ENCODE peak calls at places on chromosomes 12 and 14, in five cellular contexts. One of them, this sample, is unnamed.
A peak's percentile ranks its signal among the peaks of the same experiment; 100 is the strongest.

GRCh38 chr12:31369712-31370521 is 44.0 kb upstream of the SINHCAF start:
- ATAC-seq in memory B cell: no peak
- ATAC-seq in activated T-cell treated with anti-CD3 and anti-CD28 coated beads, Interleukin-2, amount 50 U/mL, for 4 hours: no peak
- ATAC-seq in stimulated activated naive B cell treated with anti-CD40 and anti-IgM and Interleukin-4, amounts not matched to agents 10 μg/mL and 1 μg/mL and 100 μg/mL, for 72 hours: no peak
- ATAC-seq in CD4-positive, alpha-beta T cell: no peak
- ATAC-seq in this sample: no peak

GRCh38 chr14:52536269-52536668 is 16.0 kb downstream of the TXNDC16 start:
- ATAC-seq in CD4-positive, alpha-beta T cell: no peak
- ATAC-seq in memory B cell: no peak
- ATAC-seq in stimulated activated naive B cell treated with anti-CD40 and anti-IgM and Interleukin-4, amounts not matched to agents 10 μg/mL and 1 μg/mL and 100 μg/mL, for 72 hours: no peak
- ATAC-seq in activated T-cell treated with anti-CD3 and anti-CD28 coated beads, Interleukin-2, amount 50 U/mL, for 4 hours: no peak
- ATAC-seq in this sample: no peak

GRCh38 chr12:46390881-46391280 is 18.3 kb upstream of the SLC38A2 start:
- ATAC-seq in CD4-positive, alpha-beta T cell: no peak
- ATAC-seq in stimulated activated naive B cell treated with anti-CD40 and anti-IgM and Interleukin-4, amounts not matched to agents 10 μg/mL and 1 μg/mL and 100 μg/mL, for 72 hours: no peak
- ATAC-seq in memory B cell: no peak
- ATAC-seq in activated T-cell treated with anti-CD3 and anti-CD28 coated beads, Interleukin-2, amount 50 U/mL, for 4 hours: no peak
- ATAC-seq in this sample: no peak

GRCh38 chr14:73324536-73324932 is 87.2 kb downstream of the PAPLN start:
- ATAC-seq in stimulated activated naive B cell treated with anti-CD40 and anti-IgM and Interleukin-4, amounts not matched to agents 10 μg/mL and 1 μg/mL and 100 μg/mL, for 72 hours: no peak
- ATAC-seq in activated T-cell treated with anti-CD3 and anti-CD28 coated beads, Interleukin-2, amount 50 U/mL, for 4 hours: no peak
- ATAC-seq in memory B cell: no peak
- ATAC-seq in CD4-positive, alpha-beta T cell: no peak
- ATAC-seq in this sample: no peak

GRCh38 chr12:106601031-106601430 is 18.2 kb downstream of the RFX4 start:
- ATAC-seq in CD4-positive, alpha-beta T cell: no peak
- ATAC-seq in stimulated activated naive B cell treated with anti-CD40 and anti-IgM and Interleukin-4, amounts not matched to agents 10 μg/mL and 1 μg/mL and 100 μg/mL, for 72 hours: no peak
- ATAC-seq in activated T-cell treated with anti-CD3 and anti-CD28 coated beads, Interleukin-2, amount 50 U/mL, for 4 hours: no peak
- ATAC-seq in memory B cell: no peak
- ATAC-seq in this sample: no peak

GRCh38 chr14:62792578-62792977 is 252.7 kb downstream of the KCNH5 start:
- ATAC-seq in CD4-positive, alpha-beta T cell: no peak
- ATAC-seq in memory B cell: no peak
- ATAC-seq in stimulated activated naive B cell treated with anti-CD40 and anti-IgM and Interleukin-4, amounts not matched to agents 10 μg/mL and 1 μg/mL and 100 μg/mL, for 72 hours: no peak
- ATAC-seq in activated T-cell treated with anti-CD3 and anti-CD28 coated beads, Interleukin-2, amount 50 U/mL, for 4 hours: no peak
- ATAC-seq in this sample: no peak

GRCh38 chr14:50121506-50121905 is 5.1 kb upstream of the VCPKMT start:
- ATAC-seq in activated T-cell treated with anti-CD3 and anti-CD28 coated beads, Interleukin-2, amount 50 U/mL, for 4 hours: no peak
- ATAC-seq in CD4-positive, alpha-beta T cell: no peak
- ATAC-seq in stimulated activated naive B cell treated with anti-CD40 and anti-IgM and Interleukin-4, amounts not matched to agents 10 μg/mL and 1 μg/mL and 100 μg/mL, for 72 hours: no peak
- ATAC-seq in memory B cell: no peak
- ATAC-seq in this sample: no peak

GRCh38 chr12:76694369-76694768 is 69.5 kb upstream of the ZDHHC17 start:
- ATAC-seq in CD4-positive, alpha-beta T cell: no peak
- ATAC-seq in memory B cell: no peak
- ATAC-seq in activated T-cell treated with anti-CD3 and anti-CD28 coated beads, Interleukin-2, amount 50 U/mL, for 4 hours: no peak
- ATAC-seq in stimulated activated naive B cell treated with anti-CD40 and anti-IgM and Interleukin-4, amounts not matched to agents 10 μg/mL and 1 μg/mL and 100 μg/mL, for 72 hours: no peak
- ATAC-seq in this sample: no peak

GRCh38 chr12:123801573-123802178 is 39.6 kb downstream of the DNAH10 start:
- ATAC-seq in stimulated activated naive B cell treated with anti-CD40 and anti-IgM and Interleukin-4, amounts not matched to agents 10 μg/mL and 1 μg/mL and 100 μg/mL, for 72 hours: no peak
- ATAC-seq in activated T-cell treated with anti-CD3 and anti-CD28 coated beads, Interleukin-2, amount 50 U/mL, for 4 hours: no peak
- ATAC-seq in memory B cell: no peak
- ATAC-seq in CD4-positive, alpha-beta T cell: no peak
- ATAC-seq in this sample: no peak

GRCh38 chr14:74829238-74829637 is 46.7 kb downstream of the PROX2 start:
- ATAC-seq in CD4-positive, alpha-beta T cell: no peak
- ATAC-seq in activated T-cell treated with anti-CD3 and anti-CD28 coated beads, Interleukin-2, amount 50 U/mL, for 4 hours: no peak
- ATAC-seq in stimulated activated naive B cell treated with anti-CD40 and anti-IgM and Interleukin-4, amounts not matched to agents 10 μg/mL and 1 μg/mL and 100 μg/mL, for 72 hours: no peak
- ATAC-seq in memory B cell: no peak
- ATAC-seq in this sample: no peak

GRCh38 chr12:113880993-113881392 is 85.1 kb downstream of the RBM19 start:
- ATAC-seq in activated T-cell treated with anti-CD3 and anti-CD28 coated beads, Interleukin-2, amount 50 U/mL, for 4 hours: no peak
- ATAC-seq in CD4-positive, alpha-beta T cell: no peak
- ATAC-seq in memory B cell: no peak
- ATAC-seq in stimulated activated naive B cell treated with anti-CD40 and anti-IgM and Interleukin-4, amounts not matched to agents 10 μg/mL and 1 μg/mL and 100 μg/mL, for 72 hours: no peak
- ATAC-seq in this sample: no peak

GRCh38 chr12:2551097-2551496 is 243.7 kb upstream of the FKBP4 start:
- ATAC-seq in activated T-cell treated with anti-CD3 and anti-CD28 coated beads, Interleukin-2, amount 50 U/mL, for 4 hours: no peak
- ATAC-seq in stimulated activated naive B cell treated with anti-CD40 and anti-IgM and Interleukin-4, amounts not matched to agents 10 μg/mL and 1 μg/mL and 100 μg/mL, for 72 hours: no peak
- ATAC-seq in memory B cell: no peak
- ATAC-seq in CD4-positive, alpha-beta T cell: no peak
- ATAC-seq in this sample: no peak

GRCh38 chr14:89720076-89720687 is 234.3 kb downstream of the EFCAB11 start:
- ATAC-seq in CD4-positive, alpha-beta T cell: peak; percentile 18
- ATAC-seq in stimulated activated naive B cell treated with anti-CD40 and anti-IgM and Interleukin-4, amounts not matched to agents 10 μg/mL and 1 μg/mL and 100 μg/mL, for 72 hours: no peak
- ATAC-seq in activated T-cell treated with anti-CD3 and anti-CD28 coated beads, Interleukin-2, amount 50 U/mL, for 4 hours: peak; percentile 5
- ATAC-seq in memory B cell: no peak
- ATAC-seq in this sample: no peak

GRCh38 chr12:57815177-57816000 is 3.1 kb downstream of the AVIL start:
- ATAC-seq in stimulated activated naive B cell treated with anti-CD40 and anti-IgM and Interleukin-4, amounts not matched to agents 10 μg/mL and 1 μg/mL and 100 μg/mL, for 72 hours: no peak
- ATAC-seq in memory B cell: no peak
- ATAC-seq in activated T-cell treated with anti-CD3 and anti-CD28 coated beads, Interleukin-2, amount 50 U/mL, for 4 hours: peak; percentile 88
- ATAC-seq in CD4-positive, alpha-beta T cell: no peak
- ATAC-seq in this sample: peak; percentile 72

GRCh38 chr12:114405449-114406271 is at the start of gene TBX5:
- ATAC-seq in activated T-cell treated with anti-CD3 and anti-CD28 coated beads, Interleukin-2, amount 50 U/mL, for 4 hours: no peak
- ATAC-seq in memory B cell: no peak
- ATAC-seq in stimulated activated naive B cell treated with anti-CD40 and anti-IgM and Interleukin-4, amounts not matched to agents 10 μg/mL and 1 μg/mL and 100 μg/mL, for 72 hours: no peak
- ATAC-seq in CD4-positive, alpha-beta T cell: no peak
- ATAC-seq in this sample: no peak

GRCh38 chr12:47881826-47882427 is 22.9 kb downstream of the VDR start:
- ATAC-seq in memory B cell: no peak
- ATAC-seq in stimulated activated naive B cell treated with anti-CD40 and anti-IgM and Interleukin-4, amounts not matched to agents 10 μg/mL and 1 μg/mL and 100 μg/mL, for 72 hours: no peak
- ATAC-seq in CD4-positive, alpha-beta T cell: no peak
- ATAC-seq in activated T-cell treated with anti-CD3 and anti-CD28 coated beads, Interleukin-2, amount 50 U/mL, for 4 hours: no peak
- ATAC-seq in this sample: no peak

GRCh38 chr14:101464310-101464983 is 96.8 kb upstream of the DIO3 start:
- ATAC-seq in activated T-cell treated with anti-CD3 and anti-CD28 coated beads, Interleukin-2, amount 50 U/mL, for 4 hours: no peak
- ATAC-seq in stimulated activated naive B cell treated with anti-CD40 and anti-IgM and Interleukin-4, amounts not matched to agents 10 μg/mL and 1 μg/mL and 100 μg/mL, for 72 hours: no peak
- ATAC-seq in CD4-positive, alpha-beta T cell: no peak
- ATAC-seq in memory B cell: no peak
- ATAC-seq in this sample: no peak

GRCh38 chr14:67622675-67623074 is 3.0 kb downstream of the ARG2 start:
- ATAC-seq in activated T-cell treated with anti-CD3 and anti-CD28 coated beads, Interleukin-2, amount 50 U/mL, for 4 hours: no peak
- ATAC-seq in memory B cell: no peak
- ATAC-seq in stimulated activated naive B cell treated with anti-CD40 and anti-IgM and Interleukin-4, amounts not matched to agents 10 μg/mL and 1 μg/mL and 100 μg/mL, for 72 hours: no peak
- ATAC-seq in CD4-positive, alpha-beta T cell: no peak
- ATAC-seq in this sample: no peak

GRCh38 chr12:42565633-42566032 is 23.9 kb downstream of the PRICKLE1 start:
- ATAC-seq in memory B cell: no peak
- ATAC-seq in stimulated activated naive B cell treated with anti-CD40 and anti-IgM and Interleukin-4, amounts not matched to agents 10 μg/mL and 1 μg/mL and 100 μg/mL, for 72 hours: no peak
- ATAC-seq in CD4-positive, alpha-beta T cell: no peak
- ATAC-seq in activated T-cell treated with anti-CD3 and anti-CD28 coated beads, Interleukin-2, amount 50 U/mL, for 4 hours: no peak
- ATAC-seq in this sample: no peak

GRCh38 chr12:79644274-79645234 is 46.2 kb downstream of the PAWR start:
- ATAC-seq in memory B cell: no peak
- ATAC-seq in stimulated activated naive B cell treated with anti-CD40 and anti-IgM and Interleukin-4, amounts not matched to agents 10 μg/mL and 1 μg/mL and 100 μg/mL, for 72 hours: no peak
- ATAC-seq in activated T-cell treated with anti-CD3 and anti-CD28 coated beads, Interleukin-2, amount 50 U/mL, for 4 hours: no peak
- ATAC-seq in CD4-positive, alpha-beta T cell: no peak
- ATAC-seq in this sample: no peak

GRCh38 chr14:70662080-70662479 is 20.4 kb downstream of the TTC9 start:
- ATAC-seq in CD4-positive, alpha-beta T cell: no peak
- ATAC-seq in stimulated activated naive B cell treated with anti-CD40 and anti-IgM and Interleukin-4, amounts not matched to agents 10 μg/mL and 1 μg/mL and 100 μg/mL, for 72 hours: no peak
- ATAC-seq in memory B cell: no peak
- ATAC-seq in activated T-cell treated with anti-CD3 and anti-CD28 coated beads, Interleukin-2, amount 50 U/mL, for 4 hours: no peak
- ATAC-seq in this sample: no peak

GRCh38 chr12:31865023-31865422 is 94.2 kb upstream of the RESF1 start:
- ATAC-seq in stimulated activated naive B cell treated with anti-CD40 and anti-IgM and Interleukin-4, amounts not matched to agents 10 μg/mL and 1 μg/mL and 100 μg/mL, for 72 hours: no peak
- ATAC-seq in CD4-positive, alpha-beta T cell: no peak
- ATAC-seq in memory B cell: no peak
- ATAC-seq in activated T-cell treated with anti-CD3 and anti-CD28 coated beads, Interleukin-2, amount 50 U/mL, for 4 hours: no peak
- ATAC-seq in this sample: no peak

GRCh38 chr14:92556863-92557543 is 43.4 kb downstream of the RIN3 start:
- ATAC-seq in activated T-cell treated with anti-CD3 and anti-CD28 coated beads, Interleukin-2, amount 50 U/mL, for 4 hours: peak; percentile 70
- ATAC-seq in stimulated activated naive B cell treated with anti-CD40 and anti-IgM and Interleukin-4, amounts not matched to agents 10 μg/mL and 1 μg/mL and 100 μg/mL, for 72 hours: peak; percentile 17
- ATAC-seq in memory B cell: no peak
- ATAC-seq in CD4-positive, alpha-beta T cell: peak; percentile 59
- ATAC-seq in this sample: peak; percentile 45

GRCh38 chr12:56836800-56837663 is 73.9 kb downstream of the HSD17B6 start:
- ATAC-seq in stimulated activated naive B cell treated with anti-CD40 and anti-IgM and Interleukin-4, amounts not matched to agents 10 μg/mL and 1 μg/mL and 100 μg/mL, for 72 hours: peak; percentile 73
- ATAC-seq in CD4-positive, alpha-beta T cell: peak; percentile 79
- ATAC-seq in memory B cell: peak; percentile 65
- ATAC-seq in activated T-cell treated with anti-CD3 and anti-CD28 coated beads, Interleukin-2, amount 50 U/mL, for 4 hours: peak; percentile 97
- ATAC-seq in this sample: peak; percentile 89

GRCh38 chr12:130497991-130498390 is 160.3 kb downstream of the PIWIL1 start:
- ATAC-seq in memory B cell: no peak
- ATAC-seq in activated T-cell treated with anti-CD3 and anti-CD28 coated beads, Interleukin-2, amount 50 U/mL, for 4 hours: no peak
- ATAC-seq in stimulated activated naive B cell treated with anti-CD40 and anti-IgM and Interleukin-4, amounts not matched to agents 10 μg/mL and 1 μg/mL and 100 μg/mL, for 72 hours: no peak
- ATAC-seq in CD4-positive, alpha-beta T cell: no peak
- ATAC-seq in this sample: no peak

GRCh38 chr12:15899282-15899870 is 11.8 kb upstream of the DERA start:
- ATAC-seq in activated T-cell treated with anti-CD3 and anti-CD28 coated beads, Interleukin-2, amount 50 U/mL, for 4 hours: no peak
- ATAC-seq in stimulated activated naive B cell treated with anti-CD40 and anti-IgM and Interleukin-4, amounts not matched to agents 10 μg/mL and 1 μg/mL and 100 μg/mL, for 72 hours: no peak
- ATAC-seq in CD4-positive, alpha-beta T cell: peak; percentile 62
- ATAC-seq in memory B cell: peak; percentile 66
- ATAC-seq in this sample: no peak

GRCh38 chr12:27290501-27291168 is 42.0 kb upstream of the BMAL2 start:
- ATAC-seq in memory B cell: no peak
- ATAC-seq in CD4-positive, alpha-beta T cell: no peak
- ATAC-seq in stimulated activated naive B cell treated with anti-CD40 and anti-IgM and Interleukin-4, amounts not matched to agents 10 μg/mL and 1 μg/mL and 100 μg/mL, for 72 hours: no peak
- ATAC-seq in activated T-cell treated with anti-CD3 and anti-CD28 coated beads, Interleukin-2, amount 50 U/mL, for 4 hours: no peak
- ATAC-seq in this sample: no peak

GRCh38 chr14:30194769-30195168 is 267.1 kb upstream of the PRKD1 start:
- ATAC-seq in CD4-positive, alpha-beta T cell: no peak
- ATAC-seq in memory B cell: no peak
- ATAC-seq in activated T-cell treated with anti-CD3 and anti-CD28 coated beads, Interleukin-2, amount 50 U/mL, for 4 hours: no peak
- ATAC-seq in stimulated activated naive B cell treated with anti-CD40 and anti-IgM and Interleukin-4, amounts not matched to agents 10 μg/mL and 1 μg/mL and 100 μg/mL, for 72 hours: no peak
- ATAC-seq in this sample: no peak

GRCh38 chr14:32608880-32609279 is 279.8 kb downstream of the AKAP6 start:
- ATAC-seq in memory B cell: no peak
- ATAC-seq in CD4-positive, alpha-beta T cell: no peak
- ATAC-seq in activated T-cell treated with anti-CD3 and anti-CD28 coated beads, Interleukin-2, amount 50 U/mL, for 4 hours: no peak
- ATAC-seq in stimulated activated naive B cell treated with anti-CD40 and anti-IgM and Interleukin-4, amounts not matched to agents 10 μg/mL and 1 μg/mL and 100 μg/mL, for 72 hours: no peak
- ATAC-seq in this sample: no peak

This sample was measured in activated CD4-positive, CD25-positive, alpha-beta regulatory T cell treated with anti-CD3 and anti-CD28 coated beads, Interleukin-2, amount 50 U/mL, for 24 hours.